ENCODE peak calls at places on chromosomes 4 and X, in four cellular contexts. N is stimulated activated CD4-positive, alpha-beta T cell treated with anti-CD3 and anti-CD28 coated beads, TNF-alpha, amount 100 ng/mL, for 4 hours; T is mammary epithelial cell; J is thyroid gland. A is an unnamed sample.

GRCh38 chr4:10115657-10116624 is 658 bp downstream of the WDR1 start:
- DNase-seq in J (peak; percentile 69), N (no peak), T (peak; percentile 74), A (peak; percentile 50)

GRCh38 chrX:97685753-97686152 is 802.0 kb downstream of the RPA4 start:
- DNase-seq in T (peak; percentile 12), N (no peak), J (peak; percentile 3), A (peak; percentile 8)

GRCh38 chr4:153112071-153112460 is 92.2 kb upstream of the TRIM2 start:
- DNase-seq in J (no peak), T (no peak), N (peak; percentile 21), A (no peak)

GRCh38 chr4:123418486-123418931 is 21.9 kb downstream of the SPRY1 start:
- DNase-seq in N (no peak), J (peak; percentile 37), T (peak; percentile 93), A (no peak)

GRCh38 chrX:109619816-109620215 is 5.2 kb downstream of the KCNE5 start:
- DNase-seq in T (no peak), J (no peak), N (no peak), A (no peak)

GRCh38 chr4:42306221-42307109 is 90.8 kb upstream of the SHISA3 start:
- DNase-seq in N (no peak), J (peak; percentile 43), T (no peak), A (no peak)

GRCh38 chrX:136251042-136251991 is at the start of gene MAP7D3:
- DNase-seq in N (peak; percentile 45), T (peak; percentile 57), J (peak; percentile 65), A (peak; percentile 70)

GRCh38 chr4:186820371-186820990 is 96.8 kb upstream of the FAT1 start:
- DNase-seq in T (no peak), N (no peak), J (peak; percentile 11), A (no peak)

GRCh38 chrX:97858592-97858991 is 974.9 kb downstream of the RPA4 start:
- DNase-seq in J (no peak), N (no peak), T (no peak), A (no peak)

GRCh38 chr4:89249716-89250361 is 57.8 kb downstream of the GPRIN3 start:
- DNase-seq in N (no peak), J (peak; percentile 13), T (no peak), A (peak; percentile 9)

GRCh38 chrX:24190500-24191156 is 41.1 kb downstream of the ZFX start:
- DNase-seq in T (no peak), J (no peak), N (no peak), A (no peak)

GRCh38 chr4:20881658-20882057 is 181.4 kb downstream of the PACRGL start:
- DNase-seq in J (no peak), N (no peak), T (no peak), A (no peak)

GRCh38 chr4:102493794-102494193 is 7.4 kb upstream of the NFKB1 start:
- DNase-seq in N (no peak), J (peak; percentile 22), T (no peak), A (no peak)

GRCh38 chr4:79723507-79723906 is 315.5 kb upstream of the GK2 start:
- DNase-seq in T (no peak), J (no peak), N (no peak), A (peak; percentile 3)

GRCh38 chrX:6021316-6022091 is 207.2 kb downstream of the NLGN4X start:
- DNase-seq in N (no peak), T (peak; percentile 37), J (no peak), A (peak; percentile 67)

GRCh38 chrX:109732780-109733657 is at the start of gene ACSL4:
- DNase-seq in T (peak; percentile 84), J (peak; percentile 83), N (peak; percentile 84), A (peak; percentile 96)

GRCh38 chr4:79743014-79743413 is 330.0 kb downstream of the ANTXR2 start:
- DNase-seq in J (no peak), T (no peak), N (no peak), A (no peak)

GRCh38 chr4:76558391-76559235 is 123.6 kb downstream of the SHROOM3 start:
- DNase-seq in J (no peak), N (no peak), T (no peak), A (no peak)

GRCh38 chr4:185318679-185319078 is 77.0 kb downstream of the LRP2BP start:
- DNase-seq in N (no peak), J (no peak), T (no peak), A (no peak)

GRCh38 chr4:89434364-89434988 is 126.9 kb upstream of the GPRIN3 start:
- DNase-seq in T (peak; percentile 24), N (no peak), J (no peak), A (no peak)

GRCh38 chrX:134990475-134991473 is at the start of gene SMIM10:
- DNase-seq in N (peak; percentile 0), T (peak; percentile 29), J (peak; percentile 60), A (peak; percentile 49)

GRCh38 chrX:63506320-63506719 is 155.2 kb upstream of the SPIN4 start:
- DNase-seq in N (no peak), J (no peak), T (peak; percentile 13), A (no peak)

GRCh38 chr4:54568184-54568583 is 89.6 kb upstream of the KIT start:
- DNase-seq in J (no peak), T (peak; percentile 67), N (no peak), A (no peak)

GRCh38 chr4:150990993-150991392 is 24.1 kb downstream of the LRBA start:
- DNase-seq in N (no peak), T (no peak), J (no peak), A (no peak)

GRCh38 chr4:12409507-12410190 is 981.0 kb upstream of the HS3ST1 start:
- DNase-seq in N (no peak), T (peak; percentile 46), J (no peak), A (no peak)

GRCh38 chr4:14096406-14096965 is 469.0 kb upstream of the BOD1L1 start:
- DNase-seq in T (no peak), J (no peak), N (no peak), A (no peak)

GRCh38 chr4:14022428-14022827 is 394.9 kb upstream of the BOD1L1 start:
- DNase-seq in T (peak; percentile 13), N (no peak), J (no peak), A (no peak)

GRCh38 chr4:53676402-53676871 is 85.2 kb upstream of the LNX1 start:
- DNase-seq in N (no peak), T (peak; percentile 33), J (no peak), A (no peak)

GRCh38 chrX:23660766-23661132 is 6.5 kb upstream of the PRDX4 start:
- DNase-seq in N (no peak), J (no peak), T (no peak), A (no peak)

GRCh38 chr4:40065010-40065409 is 8.4 kb downstream of the N4BP2 start:
- DNase-seq in J (no peak), T (no peak), N (no peak), A (no peak)

GRCh38 chr4:54382623-54383022 is 153.5 kb downstream of the PDGFRA start:
- DNase-seq in N (no peak), T (no peak), J (no peak), A (no peak)

GRCh38 chr4:6048537-6048936 is 30.3 kb upstream of the C4orf50 start:
- DNase-seq in T (no peak), J (no peak), N (no peak), A (no peak)

GRCh38 chr4:1041147-1041935 is 29.9 kb downstream of the FGFRL1 start:
- DNase-seq in T (no peak), N (no peak), J (peak; percentile 96), A (peak; percentile 65)

GRCh38 chr4:143329985-143330384 is 6.7 kb upstream of the GAB1 start:
- DNase-seq in J (no peak), N (no peak), T (no peak), A (no peak)

GRCh38 chrX:134173541-134174272 is 63.3 kb upstream of the CCDC160 start:
- DNase-seq in N (no peak), T (no peak), J (no peak), A (peak; percentile 25)

GRCh38 chr4:138910201-138910913 is 105.2 kb upstream of the NOCT start:
- DNase-seq in J (no peak), N (no peak), T (peak; percentile 47), A (no peak)

GRCh38 chrX:6852869-6853268 is 294.6 kb upstream of the STS start:
- DNase-seq in T (peak; percentile 68), J (no peak), N (no peak), A (no peak)

GRCh38 chr4:123300222-123300621 is 96.4 kb upstream of the SPRY1 start:
- DNase-seq in J (no peak), T (no peak), N (no peak), A (no peak)

GRCh38 chr4:41991916-41992767 is 1.8 kb downstream of the SLC30A9 start:
- DNase-seq in T (peak; percentile 11), J (no peak), N (no peak), A (no peak)

A was measured in nephron progenitor cell.